ENCODE peak calls at places on chromosome 19, in five cellular contexts. One of them, this sample, is unnamed.
A peak's percentile ranks its signal among the peaks of the same experiment; 100 is the strongest.

GRCh38 chr19:53586277-53586691 is 45.5 kb upstream of the DPRX start:
- DNase-seq in endodermal cell: no peak
- DNase-seq in AG09319: no peak
- DNase-seq in pancreas: no peak
- DNase-seq in cardiac muscle cell: no peak
- DNase-seq in this sample: no peak

GRCh38 chr19:32483574-32483973 is 78.0 kb downstream of the DPY19L3 start:
- DNase-seq in endodermal cell: no peak
- DNase-seq in AG09319: no peak
- DNase-seq in pancreas: no peak
- DNase-seq in cardiac muscle cell: no peak
- DNase-seq in this sample: no peak

GRCh38 chr19:18023596-18024212 is 15.7 kb downstream of the ARRDC2 start:
- DNase-seq in endodermal cell: no peak
- DNase-seq in AG09319: no peak
- DNase-seq in pancreas: peak; percentile 76
- DNase-seq in cardiac muscle cell: peak; percentile 95
- DNase-seq in this sample: no peak

GRCh38 chr19:8126511-8126910 is 22.9 kb downstream of the FBN3 start:
- DNase-seq in endodermal cell: no peak
- DNase-seq in AG09319: no peak
- DNase-seq in pancreas: no peak
- DNase-seq in cardiac muscle cell: no peak
- DNase-seq in this sample: no peak

GRCh38 chr19:33554821-33555220 is 33.2 kb upstream of the PEPD start:
- DNase-seq in endodermal cell: no peak
- DNase-seq in AG09319: no peak
- DNase-seq in pancreas: no peak
- DNase-seq in cardiac muscle cell: no peak
- DNase-seq in this sample: no peak

GRCh38 chr19:53037101-53038097 is 7.1 kb upstream of the ERVV-2 start:
- DNase-seq in endodermal cell: peak; percentile 77
- DNase-seq in AG09319: peak; percentile 3
- DNase-seq in pancreas: peak; percentile 30
- DNase-seq in cardiac muscle cell: peak; percentile 67
- DNase-seq in this sample: no peak

GRCh38 chr19:38975861-38976271 is 324 bp upstream of the FBXO17 start:
- DNase-seq in endodermal cell: peak; percentile 83
- DNase-seq in AG09319: no peak
- DNase-seq in pancreas: peak; percentile 28
- DNase-seq in cardiac muscle cell: peak; percentile 60
- DNase-seq in this sample: peak; percentile 47

GRCh38 chr19:13881231-13881691 is 4.3 kb downstream of the NANOS3 start:
- DNase-seq in endodermal cell: peak; percentile 85
- DNase-seq in AG09319: no peak
- DNase-seq in pancreas: no peak
- DNase-seq in cardiac muscle cell: peak; percentile 44
- DNase-seq in this sample: no peak

GRCh38 chr19:6216996-6217751 is 62.6 kb downstream of the MLLT1 start:
- DNase-seq in endodermal cell: no peak
- DNase-seq in AG09319: no peak
- DNase-seq in pancreas: no peak
- DNase-seq in cardiac muscle cell: peak; percentile 87
- DNase-seq in this sample: no peak

GRCh38 chr19:33430674-33431277 is 57.3 kb downstream of the CEBPG start:
- DNase-seq in endodermal cell: peak; percentile 92
- DNase-seq in AG09319: peak; percentile 28
- DNase-seq in pancreas: peak; percentile 33
- DNase-seq in cardiac muscle cell: peak; percentile 73
- DNase-seq in this sample: peak; percentile 86

GRCh38 chr19:13262450-13262849 is 112.2 kb downstream of the IER2 start:
- DNase-seq in endodermal cell: no peak
- DNase-seq in AG09319: no peak
- DNase-seq in pancreas: no peak
- DNase-seq in cardiac muscle cell: peak; percentile 69
- DNase-seq in this sample: no peak

GRCh38 chr19:2328401-2329161 is at the start of the genes LSM7 and SPPL2B:
- DNase-seq in endodermal cell: peak; percentile 93
- DNase-seq in AG09319: peak; percentile 68
- DNase-seq in pancreas: peak; percentile 82
- DNase-seq in cardiac muscle cell: peak; percentile 91
- DNase-seq in this sample: peak; percentile 86

GRCh38 chr19:34963531-34964406 is at the start of gene ZNF792:
- DNase-seq in endodermal cell: peak; percentile 91
- DNase-seq in AG09319: no peak
- DNase-seq in pancreas: peak; percentile 67
- DNase-seq in cardiac muscle cell: peak; percentile 68
- DNase-seq in this sample: peak; percentile 79

GRCh38 chr19:1004803-1005664 is 4.8 kb downstream of the GRIN3B start:
- DNase-seq in endodermal cell: no peak
- DNase-seq in AG09319: no peak
- DNase-seq in pancreas: no peak
- DNase-seq in cardiac muscle cell: no peak
- DNase-seq in this sample: no peak

GRCh38 chr19:57512845-57513244 is 13.1 kb downstream of the ZNF773 start:
- DNase-seq in endodermal cell: no peak
- DNase-seq in AG09319: no peak
- DNase-seq in pancreas: no peak
- DNase-seq in cardiac muscle cell: peak; percentile 32
- DNase-seq in this sample: peak; percentile 22

GRCh38 chr19:411723-412355 is 2.9 kb upstream of the C2CD4C start:
- DNase-seq in endodermal cell: peak; percentile 56
- DNase-seq in AG09319: no peak
- DNase-seq in pancreas: no peak
- DNase-seq in cardiac muscle cell: no peak
- DNase-seq in this sample: no peak

GRCh38 chr19:14475251-14476073 is at the start of gene PTGER1:
- DNase-seq in endodermal cell: peak; percentile 82
- DNase-seq in AG09319: no peak
- DNase-seq in pancreas: no peak
- DNase-seq in cardiac muscle cell: peak; percentile 35
- DNase-seq in this sample: no peak

GRCh38 chr19:16571283-16571682 is 932 bp downstream of the SLC35E1 start:
- DNase-seq in endodermal cell: no peak
- DNase-seq in AG09319: no peak
- DNase-seq in pancreas: no peak
- DNase-seq in cardiac muscle cell: peak; percentile 51
- DNase-seq in this sample: no peak

GRCh38 chr19:30742539-30742938 is 370.4 kb downstream of the ZNF536 start:
- DNase-seq in endodermal cell: no peak
- DNase-seq in AG09319: no peak
- DNase-seq in pancreas: no peak
- DNase-seq in cardiac muscle cell: no peak
- DNase-seq in this sample: no peak
- TF ChIP-seq CTCF in endodermal cell: no peak
- TF ChIP-seq CTCF in AG09319: no peak
- TF ChIP-seq CTCF in pancreas: no peak
- TF ChIP-seq CTCF in cardiac muscle cell: no peak
- TF ChIP-seq CTCF in this sample: no peak

GRCh38 chr19:3527250-3527910 is 11.6 kb upstream of the TEKTIP1 start:
- DNase-seq in endodermal cell: no peak
- DNase-seq in AG09319: no peak
- DNase-seq in pancreas: no peak
- DNase-seq in cardiac muscle cell: no peak
- DNase-seq in this sample: no peak

GRCh38 chr19:3528539-3529211 is 10.3 kb upstream of the TEKTIP1 start:
- DNase-seq in endodermal cell: no peak
- DNase-seq in AG09319: no peak
- DNase-seq in pancreas: no peak
- DNase-seq in cardiac muscle cell: no peak
- DNase-seq in this sample: no peak

GRCh38 chr19:3530389-3530788 is 8.6 kb upstream of the TEKTIP1 start:
- DNase-seq in endodermal cell: no peak
- DNase-seq in AG09319: no peak
- DNase-seq in pancreas: no peak
- DNase-seq in cardiac muscle cell: no peak
- DNase-seq in this sample: no peak

GRCh38 chr19:3526507-3527244 is 12.3 kb upstream of the TEKTIP1 start:
- DNase-seq in endodermal cell: no peak
- DNase-seq in AG09319: no peak
- DNase-seq in pancreas: no peak
- DNase-seq in cardiac muscle cell: no peak
- DNase-seq in this sample: no peak

GRCh38 chr19:3528080-3528479 is 10.9 kb upstream of the TEKTIP1 start:
- DNase-seq in endodermal cell: no peak
- DNase-seq in AG09319: no peak
- DNase-seq in pancreas: no peak
- DNase-seq in cardiac muscle cell: no peak
- DNase-seq in this sample: no peak
- TF ChIP-seq CTCF in endodermal cell: no peak
- TF ChIP-seq CTCF in AG09319: no peak
- TF ChIP-seq CTCF in pancreas: no peak
- TF ChIP-seq CTCF in cardiac muscle cell: no peak
- TF ChIP-seq CTCF in this sample: no peak

DNA sequence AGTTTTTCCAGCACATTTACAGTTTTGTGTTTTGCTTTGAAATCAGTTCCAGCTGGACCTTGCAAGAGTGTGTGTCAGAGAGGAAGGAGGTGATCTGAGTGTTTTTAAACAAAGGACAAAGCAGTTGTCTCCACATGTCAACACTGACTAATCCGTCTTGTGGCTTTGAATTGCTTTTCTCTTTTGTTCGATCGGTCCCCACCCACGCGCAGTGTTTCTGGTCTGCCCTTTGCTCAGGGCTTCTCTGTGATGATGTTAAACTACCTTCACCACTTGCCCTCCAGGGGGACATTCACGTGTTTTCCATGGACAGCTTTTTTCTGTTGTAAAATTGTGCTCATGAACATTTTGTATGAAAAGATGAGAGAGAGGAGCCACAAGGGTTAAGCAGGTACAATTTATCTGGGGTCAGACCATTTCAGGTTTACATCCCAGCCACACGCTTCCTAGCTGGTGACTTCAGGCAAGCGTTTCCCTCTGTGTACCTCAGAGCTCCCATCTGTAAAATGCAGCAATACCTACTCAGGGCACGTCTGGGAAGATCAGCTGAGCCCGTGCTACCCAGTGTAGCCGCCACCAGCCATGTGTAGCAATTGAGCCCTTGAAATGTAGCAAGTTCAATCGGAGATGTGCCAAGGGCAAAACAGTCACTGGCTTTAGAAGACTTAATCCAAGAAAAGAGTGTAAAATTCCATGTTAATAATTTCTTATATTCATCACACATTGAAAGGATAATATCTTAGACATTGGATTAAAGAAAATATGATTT is 13.5 kb upstream of the PLA2G4C start:
- DNase-seq in endodermal cell: no peak
- DNase-seq in AG09319: peak; percentile 15
- DNase-seq in pancreas: no peak
- DNase-seq in cardiac muscle cell: peak; percentile 58
- DNase-seq in this sample: peak; percentile 71
- TF ChIP-seq CTCF in endodermal cell: peak; percentile 43
- TF ChIP-seq CTCF in AG09319: peak; percentile 23
- TF ChIP-seq CTCF in pancreas: no peak
- TF ChIP-seq CTCF in cardiac muscle cell: peak; percentile 9
- TF ChIP-seq CTCF in this sample: peak; percentile 39

GRCh38 chr19:43505186-43505456 is 575 bp upstream of the PHLDB3 start:
- DNase-seq in endodermal cell: no peak
- DNase-seq in AG09319: no peak
- DNase-seq in pancreas: no peak
- DNase-seq in cardiac muscle cell: no peak
- DNase-seq in this sample: no peak

GRCh38 chr19:43506629-43507028 is 2.1 kb upstream of the PHLDB3 start:
- DNase-seq in endodermal cell: no peak
- DNase-seq in AG09319: no peak
- DNase-seq in pancreas: no peak
- DNase-seq in cardiac muscle cell: no peak
- DNase-seq in this sample: no peak

GRCh38 chr19:43505941-43506340 is 1.4 kb upstream of the PHLDB3 start:
- DNase-seq in endodermal cell: no peak
- DNase-seq in AG09319: no peak
- DNase-seq in pancreas: no peak
- DNase-seq in cardiac muscle cell: no peak
- DNase-seq in this sample: no peak

GRCh38 chr19:43503501-43504425 is 783 bp downstream of the PHLDB3 start:
- DNase-seq in endodermal cell: peak; percentile 99
- DNase-seq in AG09319: peak; percentile 75
- DNase-seq in pancreas: peak; percentile 99
- DNase-seq in cardiac muscle cell: peak; percentile 89
- DNase-seq in this sample: peak; percentile 99

DNA sequence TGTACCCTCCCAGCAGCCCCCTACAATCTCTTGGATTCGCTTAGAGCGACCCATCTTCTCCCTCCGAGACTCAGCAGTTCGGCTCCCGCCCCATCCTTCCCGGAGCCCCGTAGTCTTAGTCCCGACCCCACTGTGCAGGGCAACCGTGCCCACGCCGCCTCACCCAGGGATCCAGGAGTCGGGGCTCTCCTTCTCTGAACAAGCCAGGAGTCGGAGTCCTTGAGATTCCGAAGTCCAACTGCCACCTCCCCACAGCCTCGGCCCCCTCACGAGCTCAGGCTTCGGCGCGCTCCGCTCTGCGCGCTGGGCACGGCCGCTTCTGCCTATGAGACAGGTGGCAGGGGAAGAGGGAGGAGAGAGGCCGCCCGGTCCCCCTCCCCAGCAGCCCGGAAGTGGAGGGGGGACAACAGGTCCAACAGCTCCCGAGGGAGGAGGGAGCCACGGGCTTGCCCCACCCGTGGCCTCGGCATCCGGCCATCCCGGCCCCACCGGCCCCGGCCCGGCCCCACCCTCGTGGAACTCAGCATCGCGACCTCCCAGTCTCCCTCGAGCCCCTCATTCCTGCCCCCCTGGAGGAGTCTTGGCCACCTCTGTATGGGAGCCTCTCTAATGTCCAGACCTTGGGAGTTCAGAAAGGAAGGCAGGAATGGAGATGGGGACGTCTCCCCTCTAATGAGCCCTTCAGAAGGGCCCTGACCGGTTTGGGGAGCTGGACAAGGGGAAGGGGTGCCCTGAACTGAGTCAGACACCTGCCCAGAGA is at the start of gene PHLDB3:
- DNase-seq in endodermal cell: no peak
- DNase-seq in AG09319: no peak
- DNase-seq in pancreas: peak; percentile 45
- DNase-seq in cardiac muscle cell: peak; percentile 26
- DNase-seq in this sample: peak; percentile 65
- TF ChIP-seq CTCF in endodermal cell: peak; percentile 3
- TF ChIP-seq CTCF in AG09319: no peak
- TF ChIP-seq CTCF in pancreas: no peak
- TF ChIP-seq CTCF in cardiac muscle cell: no peak
- TF ChIP-seq CTCF in this sample: no peak

GRCh38 chr19:58516964-58517833 is 2.4 kb downstream of the ZBTB45 start:
- DNase-seq in endodermal cell: no peak
- DNase-seq in AG09319: no peak
- DNase-seq in pancreas: no peak
- DNase-seq in cardiac muscle cell: no peak
- DNase-seq in this sample: no peak
- TF ChIP-seq CTCF in endodermal cell: peak; percentile 54
- TF ChIP-seq CTCF in AG09319: no peak
- TF ChIP-seq CTCF in pancreas: no peak
- TF ChIP-seq CTCF in cardiac muscle cell: no peak
- TF ChIP-seq CTCF in this sample: no peak

This sample was measured in Calu3.